ENCODE peak calls at places on chromosomes 16 and 17, in nine cellular contexts. D is tibial nerve, A is IMR-90, M is uterus, P is heart left ventricle, H is right lobe of liver, Z is A549, E is GM12892, J is GM12891. O is an unnamed sample.

GRCh38 chr16:85211247-85211910 is 99.1 kb upstream of the CIBAR2 start:
- DNase-seq in P (no peak), A (no peak), Z (no peak), D (no peak), M (no peak), H (no peak), E (no peak), J (no peak), O (no peak)

GRCh38 chr17:8821446-8822105 is 22.4 kb upstream of the MFSD6L start:
- DNase-seq in E (no peak), P (no peak), H (no peak), J (no peak), A (no peak), D (no peak), M (no peak), Z (no peak), O (no peak)

GRCh38 chr17:64329571-64329970 is 61.1 kb downstream of the PECAM1 start:
- DNase-seq in P (no peak), H (no peak), J (no peak), M (no peak), A (no peak), E (no peak), Z (no peak), D (no peak), O (no peak)

GRCh38 chr16:85137323-85138072 is 25.2 kb upstream of the CIBAR2 start:
- DNase-seq in M (peak; percentile 95), A (peak; percentile 85), D (peak; percentile 90), J (no peak), Z (peak; percentile 42), H (peak; percentile 97), E (no peak), P (peak; percentile 95), O (no peak)

GRCh38 chr16:66899310-66899944 is 19.1 kb downstream of the PDP2 start:
- DNase-seq in H (peak; percentile 82), E (no peak), Z (no peak), A (peak; percentile 80), J (no peak), P (no peak), D (no peak), M (no peak), O (peak; percentile 73)

GRCh38 chr16:88063201-88063773 is 112.1 kb downstream of the BANP start:
- DNase-seq in H (no peak), D (peak; percentile 38), M (peak; percentile 68), E (no peak), A (peak; percentile 85), Z (no peak), J (no peak), P (no peak), O (no peak)

GRCh38 chr16:70715113-70715711 is 29.4 kb upstream of the MTSS2 start:
- DNase-seq in H (peak; percentile 80), D (peak; percentile 42), P (peak; percentile 74), A (peak; percentile 98), E (no peak), J (no peak), Z (peak; percentile 87), M (peak; percentile 95), O (no peak)

GRCh38 chr17:15319461-15319860 is 21.9 kb downstream of the TEKT3 start:
- DNase-seq in E (no peak), P (no peak), J (no peak), H (no peak), A (no peak), D (no peak), Z (peak; percentile 22), M (no peak), O (no peak)

GRCh38 chr16:50263060-50263909 is 3.1 kb upstream of the ADCY7 start:
- DNase-seq in A (no peak), H (peak; percentile 21), E (no peak), P (no peak), J (no peak), D (no peak), Z (no peak), M (no peak), O (peak; percentile 97)

GRCh38 chr16:10579575-10579964 is 828 bp downstream of the EMP2 start:
- DNase-seq in P (no peak), Z (no peak), A (no peak), M (no peak), D (no peak), J (no peak), H (no peak), E (no peak), O (no peak)

GRCh38 chr16:10577305-10578202 is 2.8 kb downstream of the EMP2 start:
- DNase-seq in A (no peak), D (no peak), P (peak; percentile 64), M (peak; percentile 22), H (no peak), E (no peak), J (no peak), Z (no peak), O (no peak)

GRCh38 chr16:10579965-10580918 is at the start of gene EMP2:
- DNase-seq in Z (peak; percentile 75), P (peak; percentile 91), D (peak; percentile 67), E (peak; percentile 46), H (peak; percentile 87), A (peak; percentile 65), M (peak; percentile 81), J (peak; percentile 52), O (peak; percentile 61)

GRCh38 chr16:10576390-10577304 is 3.8 kb downstream of the EMP2 start:
- DNase-seq in P (peak; percentile 35), M (no peak), A (peak; percentile 30), Z (no peak), E (no peak), D (no peak), H (no peak), J (no peak), O (no peak)

GRCh38 chr16:10578474-10579316 is 1.7 kb downstream of the EMP2 start:
- DNase-seq in M (peak; percentile 15), J (no peak), D (no peak), H (no peak), A (no peak), E (no peak), P (peak; percentile 46), Z (no peak), O (no peak)
- TF ChIP-seq POLR2A in M (no peak), J (no peak), D (no peak), H (no peak), A (no peak), E (no peak), P (no peak), Z (no peak), O (no peak)

GRCh38 chr16:30786115-30786935 is 680 bp downstream of the ZNF629 start:
- DNase-seq in D (no peak), J (no peak), Z (peak; percentile 61), H (no peak), P (no peak), M (no peak), A (peak; percentile 62), E (no peak), O (no peak)

GRCh38 chr16:30787613-30788378 is 791 bp upstream of the ZNF629 start:
- DNase-seq in D (no peak), Z (no peak), J (no peak), P (no peak), E (no peak), M (no peak), A (no peak), H (no peak), O (no peak)

GRCh38 chr16:30784215-30784614 is 2.8 kb downstream of the ZNF629 start:
- DNase-seq in M (no peak), A (no peak), D (no peak), H (no peak), E (no peak), P (no peak), Z (no peak), J (no peak), O (no peak)

GRCh38 chr16:30785126-30786106 is 1.6 kb downstream of the ZNF629 start:
- DNase-seq in A (no peak), M (no peak), D (no peak), P (no peak), E (no peak), Z (no peak), J (no peak), H (no peak), O (no peak)

GRCh38 chr16:30786936-30787612 is at the start of gene ZNF629:
- DNase-seq in P (peak; percentile 86), E (no peak), A (peak; percentile 57), Z (peak; percentile 77), D (no peak), H (peak; percentile 73), M (peak; percentile 71), J (peak; percentile 52), O (peak; percentile 66)
- TF ChIP-seq POLR2A in P (peak; percentile 38), E (no peak), A (peak; percentile 22), Z (peak; percentile 34), D (no peak), H (no peak), M (no peak), J (no peak), O (no peak)

DNA sequence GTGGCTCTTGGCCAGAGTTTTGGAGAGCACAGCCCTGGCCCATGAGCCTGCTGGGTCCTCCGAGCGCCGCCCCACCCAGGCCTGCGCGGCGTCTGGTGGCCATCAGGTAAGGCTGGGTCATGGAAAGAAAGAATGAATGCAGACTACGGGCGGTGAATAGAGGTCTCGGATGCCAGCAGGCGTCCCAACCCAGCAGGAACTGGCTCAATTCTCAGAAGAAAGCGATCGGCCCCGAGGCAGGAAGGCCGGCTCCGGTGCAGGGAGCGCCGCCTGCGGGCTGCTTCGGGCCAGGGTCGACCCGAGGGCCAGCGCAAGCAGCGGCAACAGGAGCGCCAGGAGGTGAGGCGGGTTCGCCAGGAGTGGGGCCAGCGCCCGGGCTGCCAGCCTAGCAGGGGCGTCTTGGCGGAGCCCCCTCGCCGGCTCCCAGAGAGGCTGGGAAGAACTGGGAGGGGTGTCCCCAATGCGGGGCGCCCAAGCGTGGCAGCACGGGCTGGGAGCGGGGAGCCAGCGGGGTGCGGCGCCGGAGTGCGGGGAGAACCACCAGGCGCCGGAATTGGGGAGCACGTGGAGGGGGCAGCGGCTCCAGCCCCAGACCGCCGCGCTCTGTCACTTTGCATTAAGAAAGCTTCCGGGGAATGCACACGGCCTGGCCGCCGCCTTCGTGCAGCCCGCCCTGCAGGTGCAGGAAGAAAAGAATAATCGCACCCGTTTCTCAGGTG is 7.1 kb upstream of the TMC5 start:
- DNase-seq in E (peak; percentile 41), M (no peak), D (no peak), H (no peak), Z (peak; percentile 70), J (peak; percentile 58), P (no peak), A (no peak), O (peak; percentile 56)
- TF ChIP-seq POLR2A in E (no peak), M (no peak), D (no peak), H (no peak), Z (peak; percentile 22), J (no peak), P (no peak), A (no peak), O (no peak)

DNA sequence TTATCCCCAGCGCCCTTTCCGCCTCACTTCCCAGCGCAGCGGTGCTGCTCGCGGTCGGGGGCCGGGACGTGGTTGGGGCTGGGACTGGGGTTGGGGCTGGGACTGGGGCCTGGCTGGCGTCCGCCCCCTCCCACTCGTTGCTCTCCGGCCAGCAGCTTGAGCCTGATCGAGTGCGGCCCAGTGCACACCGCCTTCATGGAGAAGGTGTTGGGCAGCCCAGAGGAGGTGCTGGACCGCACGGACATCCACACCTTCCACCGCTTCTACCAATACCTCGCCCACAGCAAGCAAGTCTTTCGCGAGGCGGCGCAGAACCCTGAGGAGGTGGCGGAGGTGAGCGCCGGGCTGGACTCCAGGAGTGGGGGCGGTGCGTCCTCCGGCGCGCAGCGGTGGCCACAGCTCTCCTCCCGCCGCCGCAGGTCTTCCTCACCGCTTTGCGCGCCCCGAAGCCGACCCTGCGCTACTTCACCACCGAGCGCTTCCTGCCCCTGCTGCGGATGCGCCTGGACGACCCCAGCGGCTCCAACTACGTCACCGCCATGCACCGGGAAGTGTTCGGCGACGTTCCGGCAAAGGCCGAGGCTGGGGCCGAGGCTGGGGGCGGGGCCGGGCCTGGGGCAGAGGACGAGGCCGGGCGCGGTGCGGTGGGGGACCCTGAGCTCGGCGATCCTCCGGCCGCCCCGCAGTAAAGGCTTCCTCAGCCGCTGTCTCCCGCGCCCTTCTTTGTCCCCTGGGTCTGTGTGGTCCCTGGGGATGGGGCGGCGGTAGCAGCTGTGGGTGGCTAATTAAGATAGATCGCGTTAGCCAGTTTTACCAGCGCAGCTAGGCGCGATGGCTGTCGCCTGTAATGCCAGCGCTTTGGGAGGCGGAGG is 1.8 kb downstream of the HSD17B1 start:
- DNase-seq in D (peak; percentile 74), H (peak; percentile 92), E (peak; percentile 93), J (peak; percentile 94), M (peak; percentile 89), P (peak; percentile 92), Z (peak; percentile 82), A (peak; percentile 76), O (peak; percentile 71)
- TF ChIP-seq POLR2A in D (no peak), H (peak; percentile 89), E (peak; percentile 80), J (peak; percentile 68), M (peak; percentile 83), P (peak; percentile 82), Z (peak; percentile 88), A (no peak), O (peak; percentile 54)

O was measured in erythroblast.